ENCODE peak calls at places on chromosomes 13 and 19, in ten cellular contexts. E, X, O, V, S, Z, D, C, A and L are unnamed samples. For H3K36me3, the result is how much of the 10 kb centered on the place peaks cover.

GRCh38 chr19:13717194-13717643 is 47.1 kb upstream of the MRI1 start:
- DNase-seq in D (no peak), X (no peak), V (no peak), A (no peak), C (no peak), S (no peak), O (no peak), Z (no peak), E (no peak), L (no peak)

GRCh38 chr13:46178821-46179220 is 3.2 kb downstream of the LCP1 start:
- DNase-seq in O (no peak), A (no peak), D (no peak), C (no peak), X (no peak), S (no peak), E (no peak), Z (no peak), V (no peak), L (no peak)

GRCh38 chr19:48493718-48494515 is 17.7 kb downstream of the LMTK3 start:
- DNase-seq in Z (no peak), X (no peak), C (peak), D (no peak), O (no peak), S (no peak), A (no peak), V (peak), E (no peak), L (no peak)

GRCh38 chr19:10006335-10006708 is 4.0 kb downstream of the COL5A3 start:
- DNase-seq in O (no peak), V (peak), Z (no peak), A (peak), E (peak), S (peak), C (no peak), D (no peak), X (no peak), L (no peak)

GRCh38 chr13:93689333-93689732 is 462.7 kb downstream of the GPC6 start:
- DNase-seq in X (no peak), D (no peak), Z (no peak), E (no peak), O (no peak), C (no peak), A (no peak), S (no peak), V (no peak), L (no peak)

GRCh38 chr13:65090191-65090590 is 2139.9 kb downstream of the PCDH9 start:
- DNase-seq in S (no peak), E (no peak), O (no peak), V (no peak), X (no peak), C (no peak), Z (no peak), D (no peak), A (no peak), L (no peak)

GRCh38 chr13:45015300-45015699 is 26.0 kb downstream of the GPALPP1 start:
- DNase-seq in A (no peak), O (peak), S (no peak), X (no peak), Z (no peak), C (no peak), V (no peak), E (no peak), D (no peak), L (no peak)

GRCh38 chr13:111323950-111324651 is 3.7 kb downstream of the TEX29 start:
- DNase-seq in O (no peak), D (no peak), X (no peak), S (no peak), Z (peak), A (peak), V (no peak), C (no peak), E (no peak), L (no peak)

GRCh38 chr19:7784856-7785255 is 21.8 kb downstream of the CLEC4M start:
- DNase-seq in V (no peak), S (no peak), Z (no peak), X (no peak), C (no peak), A (no peak), D (no peak), O (no peak), E (no peak), L (no peak)

GRCh38 chr13:76672422-76672821 is 213.8 kb downstream of the KCTD12 start:
- DNase-seq in X (no peak), S (no peak), O (no peak), C (no peak), D (no peak), Z (no peak), E (no peak), V (no peak), A (no peak), L (no peak)

GRCh38 chr13:35765387-35765786 is 288.9 kb upstream of the MAB21L1 start:
- DNase-seq in X (no peak), E (no peak), Z (no peak), D (no peak), S (no peak), V (no peak), O (no peak), A (no peak), C (no peak), L (no peak)

GRCh38 chr13:85316501-85316900 is 482.7 kb downstream of the SLITRK6 start:
- DNase-seq in X (no peak), S (no peak), V (no peak), C (no peak), A (no peak), E (no peak), O (peak), Z (no peak), D (no peak), L (no peak)

GRCh38 chr19:13026478-13026999 is 31.3 kb downstream of the NFIX start:
- DNase-seq in V (peak), X (no peak), S (no peak), Z (peak), C (no peak), D (no peak), O (no peak), E (no peak), A (no peak), L (no peak)

GRCh38 chr19:12331211-12331941 is 2.1 kb downstream of the ZNF563 start:
- DNase-seq in E (no peak), Z (no peak), D (no peak), C (peak), V (no peak), X (no peak), A (no peak), S (no peak), O (no peak), L (peak)

GRCh38 chr19:10270180-10270615 is 722 bp upstream of the ICAM1 start:
- DNase-seq in A (peak), E (peak), Z (peak), X (peak), D (peak), S (peak), O (no peak), C (no peak), V (peak), L (peak)

GRCh38 chr19:47461876-47462275 is 9.8 kb downstream of the SLC8A2 start:
- DNase-seq in X (no peak), C (no peak), D (no peak), V (no peak), A (no peak), O (no peak), S (no peak), Z (no peak), E (no peak), L (no peak)

GRCh38 chr19:47458672-47459071 is 13.0 kb downstream of the SLC8A2 start:
- DNase-seq in C (no peak), E (no peak), O (no peak), S (no peak), V (no peak), A (no peak), D (no peak), X (no peak), Z (no peak), L (no peak)

GRCh38 chr19:47459477-47459876 is 12.2 kb downstream of the SLC8A2 start:
- DNase-seq in C (no peak), O (no peak), X (no peak), Z (no peak), E (no peak), S (peak), V (no peak), D (no peak), A (no peak), L (no peak)

DNA sequence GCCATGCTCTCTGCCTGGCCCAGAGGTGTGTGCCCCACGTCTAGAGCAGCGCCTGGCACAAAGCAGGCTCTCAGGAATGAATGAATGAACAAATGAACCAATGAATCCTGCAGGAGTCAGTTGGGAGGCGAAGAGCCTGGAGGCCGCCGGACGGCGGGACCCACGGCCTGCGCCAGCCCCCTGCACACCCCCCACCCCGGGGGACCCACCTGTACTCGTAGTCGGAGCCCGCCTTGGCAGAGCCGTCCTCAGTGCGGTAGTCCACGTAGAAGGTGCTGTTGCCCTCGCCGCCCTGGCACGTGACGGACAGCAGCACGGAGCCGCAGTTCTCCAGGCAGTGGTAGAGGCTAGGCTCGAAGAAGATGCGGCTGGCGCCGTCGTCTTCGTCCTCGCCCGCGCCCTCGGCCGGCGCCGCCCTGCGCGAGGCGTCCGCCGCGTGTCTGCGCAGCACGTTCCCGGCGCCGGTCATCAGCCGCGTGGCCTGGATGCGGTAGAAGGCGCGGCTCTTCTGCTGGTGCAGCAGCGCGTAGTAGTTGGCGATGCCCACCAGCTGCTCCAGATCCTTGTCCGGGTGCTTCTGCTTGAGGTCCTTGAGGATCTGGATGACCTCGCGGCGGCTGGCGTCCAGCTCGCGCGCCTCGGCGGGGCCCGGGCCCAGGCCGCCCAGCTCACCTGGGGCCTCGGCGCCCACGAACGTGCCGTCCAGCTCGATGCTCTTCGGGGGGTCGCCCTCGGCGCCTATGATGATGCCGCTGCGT is 14.8 kb downstream of the SLC8A2 start:
- DNase-seq in A (no peak), S (peak), C (no peak), X (peak), D (no peak), E (no peak), V (no peak), O (no peak), Z (no peak), L (no peak)
- H3K4me3 ChIP-seq in A (no peak), S (no peak), C (no peak), X (no peak), D (no peak), E (peak), V (no peak), O (no peak), Z (no peak), L (no peak)

DNA sequence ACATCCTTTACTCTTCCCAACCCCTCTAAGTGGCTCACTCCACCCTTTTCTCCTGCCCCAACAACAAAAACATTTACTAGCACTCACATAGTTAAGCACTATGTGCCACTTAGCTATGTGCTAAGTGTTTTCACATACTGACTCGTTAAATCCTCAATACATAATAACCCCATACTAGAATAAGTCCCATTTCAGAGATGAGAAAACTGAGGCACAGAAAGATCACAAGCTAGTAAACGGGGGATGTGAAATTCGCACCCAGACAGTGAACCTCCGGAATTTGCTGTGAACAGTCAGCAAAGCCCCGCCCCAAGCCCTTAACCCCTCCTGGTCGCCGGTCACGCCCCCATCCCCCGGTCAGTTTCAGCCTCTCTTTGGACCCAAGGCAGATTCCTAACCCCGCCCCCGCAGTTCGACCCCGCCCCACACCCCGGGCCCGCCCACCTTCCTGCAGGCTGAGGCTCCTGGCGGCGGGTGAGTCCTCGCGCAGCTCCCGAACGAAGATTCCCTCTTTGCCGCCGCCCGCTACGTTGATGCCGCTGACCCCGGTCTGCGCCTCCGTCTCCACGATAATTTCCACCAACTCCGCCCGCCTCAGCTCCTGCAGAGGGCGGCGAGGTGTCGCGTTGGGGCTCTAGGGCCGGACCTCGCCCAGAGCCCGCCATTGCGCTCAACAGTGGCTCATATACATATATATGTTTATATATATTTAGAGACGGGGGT is 9.8 kb downstream of the PRX start:
- DNase-seq in D (peak), S (peak), V (peak), Z (peak), E (peak), X (peak), C (peak), A (peak), O (peak), L (peak)
- TF ChIP-seq CTCF in D (no peak), S (no peak), V (no peak), Z (no peak), E (no peak), X (no peak), C (no peak), A (no peak), O (no peak), L (no peak)

DNA sequence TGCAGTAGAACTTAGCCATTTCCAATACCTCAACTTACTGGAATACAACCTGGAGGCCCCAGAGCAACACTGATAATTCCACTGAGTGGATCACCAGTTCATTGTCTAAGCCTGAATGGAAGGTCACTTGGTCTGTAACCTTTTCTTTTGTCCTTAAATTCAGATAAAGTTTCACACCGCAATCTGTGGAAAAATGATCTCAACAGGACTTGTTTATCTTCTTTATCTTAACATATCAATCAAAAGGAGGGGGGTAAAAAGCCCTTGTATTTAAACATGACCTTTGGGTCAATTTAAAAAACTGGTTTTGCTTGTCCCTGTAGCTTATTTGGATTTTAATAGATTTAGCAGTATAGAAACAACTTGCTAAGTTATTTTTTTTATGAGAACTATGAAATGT is 21.6 kb downstream of the SAE1 start:
- DNase-seq in V (no peak), Z (no peak), C (no peak), X (no peak), S (no peak), O (no peak), A (no peak), E (no peak), D (no peak), L (no peak)
- H3K36me3 ChIP-seq in V (under half), Z (half or more), C (under half), X (under half), S (half or more), O (half or more), A (half or more), E (under half), D (half or more), L (under half)

DNA sequence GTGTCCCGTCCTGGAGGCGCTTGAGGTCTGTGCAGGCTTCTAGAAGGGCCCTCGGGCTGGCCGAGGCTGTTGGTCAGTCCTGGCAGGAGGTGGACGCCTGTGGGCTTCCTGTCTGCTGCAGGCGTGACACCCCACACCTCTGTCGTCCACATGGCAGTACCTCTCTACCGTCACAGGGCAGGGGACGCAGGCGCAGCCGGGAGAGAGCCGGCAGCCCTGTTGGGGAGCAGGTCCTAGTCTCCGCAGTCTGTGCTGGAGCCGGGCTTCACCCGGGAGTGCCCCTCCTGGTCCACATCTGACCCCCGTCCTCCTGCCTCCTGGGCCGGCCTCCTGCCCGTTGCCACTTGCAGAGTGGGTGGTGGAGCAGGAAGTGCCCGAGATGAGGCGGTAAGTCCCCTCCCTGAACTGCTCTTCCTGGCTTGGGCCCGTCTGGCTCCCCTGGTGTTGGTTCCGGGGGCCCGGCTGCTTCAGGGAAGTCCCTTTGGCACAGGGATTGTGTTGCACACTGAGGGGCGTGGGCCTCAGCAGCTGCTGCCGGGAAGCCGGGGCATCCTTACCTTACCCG is 106.0 kb downstream of the KDM4B start:
- DNase-seq in C (no peak), V (no peak), Z (no peak), A (no peak), O (no peak), D (no peak), X (no peak), E (no peak), S (no peak), L (no peak)
- H3K4me3 ChIP-seq in C (no peak), V (no peak), Z (no peak), A (no peak), O (no peak), D (no peak), X (no peak), E (no peak), S (no peak), L (no peak)

GRCh38 chr13:29396446-29396845 is 199.0 kb downstream of the SLC7A1 start:
- DNase-seq in C (no peak), D (no peak), Z (no peak), S (no peak), X (no peak), E (no peak), O (no peak), A (no peak), V (no peak), L (no peak)

GRCh38 chr13:29402168-29402621 is 193.3 kb downstream of the SLC7A1 start:
- DNase-seq in D (no peak), A (no peak), E (no peak), S (no peak), Z (no peak), C (no peak), O (no peak), X (no peak), V (no peak), L (no peak)

GRCh38 chr13:29397265-29397664 is 198.2 kb downstream of the SLC7A1 start:
- DNase-seq in S (no peak), A (no peak), Z (no peak), D (no peak), O (no peak), V (no peak), C (no peak), X (no peak), E (no peak), L (no peak)
- TF ChIP-seq CTCF in S (no peak), A (no peak), Z (no peak), D (no peak), O (no peak), V (no peak), C (no peak), X (no peak), E (no peak), L (no peak)